ENCODE peak calls at places on chromosomes 7 and 10, in seven cellular contexts. W is A549, J is Kasumi-1, Y is HS-27A, E is heart right ventricle, P is NCI-H1105 treated with DMSO at 0.1 percent for 48 hours, L is cardiac fibroblast. T is an unnamed sample.

GRCh38 chr10:28975891-28976471 is 298.7 kb downstream of the BAMBI start:
- DNase-seq in W (no peak), J (no peak), E (no peak), P (no peak), Y (no peak), L (peak; percentile 55), T (peak; percentile 52)

GRCh38 chr7:31051598-31052503 is at the start of gene ADCYAP1R1:
- DNase-seq in E (peak; percentile 59), Y (no peak), W (no peak), J (no peak), P (peak; percentile 45), L (no peak), T (no peak)

GRCh38 chr10:1185911-1186692 is 129.9 kb downstream of the WDR37 start:
- DNase-seq in L (no peak), J (no peak), E (no peak), P (no peak), Y (no peak), W (no peak), T (no peak)

GRCh38 chr10:1368772-1369171 is 312.6 kb downstream of the WDR37 start:
- DNase-seq in E (no peak), W (peak; percentile 64), P (no peak), J (peak; percentile 16), L (no peak), Y (peak; percentile 1), T (no peak)

GRCh38 chr7:27113991-27114866 is 11.7 kb upstream of the HOXA2 start:
- DNase-seq in J (no peak), W (peak; percentile 73), P (peak; percentile 20), L (no peak), Y (no peak), E (no peak), T (no peak)

GRCh38 chr10:13453896-13454295 is 74.9 kb downstream of the BEND7 start:
- DNase-seq in P (no peak), Y (no peak), L (no peak), J (no peak), W (no peak), E (no peak), T (no peak)

GRCh38 chr7:117673367-117673766 is 193.5 kb downstream of the CFTR start:
- DNase-seq in P (peak; percentile 82), J (no peak), E (no peak), Y (no peak), L (no peak), W (no peak), T (no peak)

GRCh38 chr10:97498841-97499560 is at the start of gene UBTD1:
- DNase-seq in Y (peak; percentile 4), L (peak; percentile 33), P (no peak), E (peak; percentile 60), J (peak; percentile 46), W (peak; percentile 27), T (no peak)

GRCh38 chr10:47206449-47207279 is 93.3 kb upstream of the GDF10 start:
- DNase-seq in W (no peak), Y (no peak), L (no peak), P (no peak), E (no peak), J (no peak), T (no peak)

GRCh38 chr7:121297843-121298242 is 31.0 kb upstream of the WNT16 start:
- DNase-seq in L (no peak), J (no peak), E (no peak), W (no peak), Y (no peak), P (no peak), T (no peak)

GRCh38 chr10:129935102-129935860 is 28.8 kb downstream of the EBF3 start:
- DNase-seq in E (no peak), W (no peak), J (no peak), L (no peak), P (no peak), Y (no peak), T (no peak)

GRCh38 chr10:62818426-62819011 is 2.4 kb upstream of the EGR2 start:
- DNase-seq in E (peak; percentile 50), W (no peak), L (peak; percentile 9), P (no peak), Y (no peak), J (no peak), T (no peak)

GRCh38 chr10:69649771-69650550 is 19.9 kb downstream of the FAM241B start:
- DNase-seq in E (no peak), P (no peak), Y (no peak), L (no peak), J (no peak), W (no peak), T (no peak)

GRCh38 chr7:139109188-139109982 is at the start of gene ZC3HAV1:
- DNase-seq in E (peak; percentile 83), L (peak; percentile 91), J (peak; percentile 98), P (peak; percentile 78), W (peak; percentile 86), Y (no peak), T (peak; percentile 39)

GRCh38 chr10:121597504-121598241 is 571 bp downstream of the FGFR2 start:
- DNase-seq in L (peak; percentile 5), W (no peak), J (no peak), E (peak; percentile 16), P (no peak), Y (no peak), T (no peak)

GRCh38 chr7:149669121-149669818 is 104.1 kb downstream of the ZNF467 start:
- DNase-seq in J (peak; percentile 47), E (no peak), P (no peak), L (peak; percentile 65), W (no peak), Y (no peak), T (no peak)

GRCh38 chr7:108456845-108457540 is 757 bp upstream of the NRCAM start:
- DNase-seq in E (no peak), Y (no peak), J (no peak), L (no peak), P (no peak), W (no peak), T (no peak)

GRCh38 chr10:129631011-129631410 is 164.0 kb downstream of the MGMT start:
- DNase-seq in Y (no peak), P (no peak), L (peak; percentile 60), W (no peak), E (no peak), J (no peak), T (no peak)

GRCh38 chr10:127046975-127047877 is 142.0 kb downstream of the DOCK1 start:
- DNase-seq in L (peak; percentile 59), P (no peak), Y (no peak), E (no peak), W (no peak), J (no peak), T (no peak)

GRCh38 chr10:53744176-53744575 is 971.6 kb upstream of the MBL2 start:
- DNase-seq in J (no peak), W (no peak), L (no peak), Y (no peak), E (no peak), P (no peak), T (no peak)

GRCh38 chr7:17307033-17307432 is 8.6 kb downstream of the AHR start:
- DNase-seq in E (no peak), L (peak; percentile 51), J (no peak), Y (no peak), W (no peak), P (no peak), T (no peak)

T was measured in NCI-H2107.